ENCODE peak calls at places on chromosomes 5 and 9, in six cellular contexts. K, Q, Z, A, L and G are unnamed samples.

GRCh38 chr5:95281211-95281610 is 3.7 kb downstream of the MCTP1 start:
- DNase-seq in A (no peak), Z (no peak), K (peak), L (peak), Q (no peak), G (peak)

GRCh38 chr9:37968228-37968672 is 64.3 kb upstream of the SLC25A51 start:
- DNase-seq in Z (no peak), A (no peak), K (no peak), Q (no peak), L (peak), G (peak)

GRCh38 chr5:103582364-103582763 is 19.8 kb upstream of the NUDT12 start:
- DNase-seq in K (peak), Z (peak), L (peak), Q (no peak), A (peak), G (peak)

GRCh38 chr9:33465596-33466564 is 7.8 kb downstream of the NOL6 start:
- DNase-seq in A (no peak), L (no peak), Q (no peak), K (no peak), Z (no peak), G (no peak)

GRCh38 chr9:120531683-120532300 is 48.2 kb downstream of the CDK5RAP2 start:
- DNase-seq in L (peak), A (peak), K (peak), Z (no peak), Q (no peak), G (no peak)

GRCh38 chr5:100913298-100913697 is 10.2 kb upstream of the ST8SIA4 start:
- DNase-seq in K (no peak), Z (no peak), A (no peak), L (no peak), Q (no peak), G (no peak)

GRCh38 chr9:36566813-36567217 is 5.9 kb upstream of the MELK start:
- DNase-seq in A (no peak), Q (no peak), L (peak), K (no peak), Z (no peak), G (peak)

GRCh38 chr9:2727966-2728613 is 10.8 kb downstream of the KCNV2 start:
- DNase-seq in Q (peak), K (peak), L (peak), A (peak), Z (peak), G (peak)

GRCh38 chr9:16960084-16960483 is 89.6 kb upstream of the BNC2 start:
- DNase-seq in K (no peak), Z (no peak), L (peak), Q (no peak), A (no peak), G (peak)

GRCh38 chr9:135583686-135584011 is 22.1 kb downstream of the PAEP start:
- DNase-seq in Z (no peak), A (no peak), K (no peak), L (no peak), Q (no peak), G (no peak)

DNA sequence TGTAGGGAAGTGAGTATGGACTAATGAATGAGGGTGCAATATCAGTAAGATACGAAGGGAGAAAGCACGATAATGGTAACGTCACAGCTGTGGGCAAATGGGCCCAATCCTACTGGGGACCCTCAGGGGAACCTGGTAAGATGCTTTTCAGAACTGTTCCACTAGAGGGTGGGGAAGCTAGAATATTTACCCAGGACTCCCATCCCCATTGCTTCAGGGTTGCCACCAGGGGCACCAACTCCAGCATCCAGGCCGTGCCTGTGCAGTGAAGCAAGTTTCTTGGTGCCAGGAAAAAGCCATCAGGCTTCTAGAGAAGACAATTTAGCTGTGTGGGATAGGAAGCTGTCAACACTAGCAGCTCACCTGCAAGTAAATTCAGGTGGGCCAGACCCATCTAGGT is 409.3 kb downstream of the AGTPBP1 start:
- DNase-seq in A (no peak), Q (no peak), K (peak), L (peak), Z (no peak), G (no peak)
- TF ChIP-seq CTCF in A (no peak), Q (peak), K (peak), L (no peak), Z (peak), G (no peak)

GRCh38 chr5:168423971-168424370 is 62.3 kb upstream of the RARS1 start:
- DNase-seq in K (no peak), Z (no peak), L (no peak), A (no peak), Q (no peak), G (no peak)
- TF ChIP-seq CTCF in K (no peak), Z (no peak), L (no peak), A (no peak), Q (no peak), G (no peak)

DNA sequence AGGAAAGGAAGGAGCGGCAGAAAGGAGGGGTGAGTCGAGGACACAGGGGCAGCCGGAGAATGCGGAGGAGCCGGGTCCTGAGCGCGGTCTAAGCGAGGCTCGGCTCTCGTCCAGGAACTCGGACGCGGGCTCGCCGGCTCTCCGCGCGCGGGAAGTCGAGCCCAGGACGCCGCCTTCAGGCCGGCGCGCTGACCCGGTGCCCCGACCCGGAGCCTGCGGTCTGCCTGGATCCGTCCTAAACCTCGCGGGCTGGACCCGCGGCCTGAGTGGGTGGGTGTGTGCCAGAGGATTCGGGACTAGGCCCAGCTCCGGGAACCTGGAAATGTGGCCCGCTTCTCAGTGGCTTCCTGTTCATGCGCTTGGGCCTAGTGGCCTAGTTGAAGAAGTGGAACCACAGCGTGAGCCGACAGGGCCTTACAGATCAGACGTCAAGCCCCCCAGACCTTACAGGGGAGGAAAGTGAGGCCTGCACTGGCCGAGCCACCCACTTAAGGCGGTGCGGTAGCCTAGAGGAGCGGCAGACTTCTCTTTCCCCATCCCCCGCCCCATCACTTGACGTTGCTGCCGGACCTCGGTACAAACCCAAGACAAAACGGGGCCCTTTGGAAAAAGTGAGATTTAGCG is 1.2 kb downstream of the CDKN2B-AS1 start:
- DNase-seq in Q (no peak), K (peak), A (peak), Z (no peak), L (peak), G (peak)
- TF ChIP-seq CTCF in Q (peak), K (no peak), A (peak), Z (peak), L (peak), G (peak)

GRCh38 chr5:1140188-1140817 is 28.4 kb upstream of the SLC12A7 start:
- DNase-seq in K (peak), Q (no peak), Z (peak), A (peak), L (peak), G (no peak)
- TF ChIP-seq CTCF in K (peak), Q (peak), Z (peak), A (peak), L (peak), G (peak)

GRCh38 chr9:107248714-107249113 is 34.4 kb upstream of the RAD23B start:
- DNase-seq in K (no peak), Q (no peak), A (no peak), Z (no peak), L (no peak), G (no peak)

GRCh38 chr9:107243757-107244156 is 39.3 kb upstream of the RAD23B start:
- DNase-seq in A (no peak), Z (no peak), K (no peak), L (peak), Q (no peak), G (peak)

GRCh38 chr9:107249665-107250285 is 33.3 kb upstream of the RAD23B start:
- DNase-seq in Q (no peak), Z (no peak), K (no peak), L (no peak), A (no peak), G (peak)

GRCh38 chr9:107249131-107249533 is 33.9 kb upstream of the RAD23B start:
- DNase-seq in A (no peak), K (peak), L (peak), Z (no peak), Q (no peak), G (no peak)

DNA sequence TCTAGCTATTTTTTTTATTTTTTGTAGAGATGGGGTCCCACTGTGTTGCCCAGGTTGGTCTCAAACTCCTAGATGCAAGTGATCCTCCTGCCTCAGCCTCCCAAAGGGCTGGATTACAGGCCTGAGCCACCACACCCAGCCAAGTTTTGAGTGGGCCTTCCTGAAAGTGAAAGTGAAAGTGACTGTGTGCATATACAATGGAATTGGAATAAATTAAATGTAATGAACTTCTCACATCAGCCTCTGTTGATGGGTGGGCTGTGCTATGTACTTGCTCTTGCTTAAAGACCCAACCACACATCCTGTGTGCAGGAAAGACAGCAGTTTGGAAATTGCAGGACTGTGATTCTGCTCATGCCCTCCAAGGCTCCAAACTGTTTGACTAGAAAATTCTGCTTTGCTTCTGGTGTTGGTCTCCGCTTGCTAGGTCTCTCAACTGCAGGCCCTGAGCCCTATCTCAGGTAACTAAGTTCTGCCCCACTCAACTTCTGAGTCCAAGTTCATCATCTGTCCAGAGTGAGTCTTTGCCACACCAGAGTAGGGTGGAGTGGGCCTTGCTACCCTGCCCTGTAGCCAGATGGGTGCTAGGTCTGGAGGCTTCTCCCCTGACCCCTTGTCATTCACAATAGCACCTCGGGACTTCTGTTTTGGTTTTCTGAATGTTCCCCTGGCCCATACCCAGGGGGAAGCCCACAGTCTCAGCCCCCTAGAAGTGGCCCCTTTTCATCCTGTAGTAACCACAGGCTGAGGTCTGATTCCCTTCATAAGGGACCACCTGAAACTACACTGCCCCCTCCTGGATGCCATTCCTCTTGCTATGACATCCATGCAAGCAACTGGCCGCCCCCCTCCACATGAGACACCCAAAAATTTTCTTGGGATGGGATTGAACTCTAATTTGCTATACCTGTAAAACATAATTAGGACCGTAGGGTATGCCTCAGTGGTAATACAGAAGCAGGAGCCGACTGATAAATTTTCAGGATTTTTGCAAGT is 36.5 kb upstream of the RAD23B start:
- DNase-seq in L (peak), K (peak), Q (no peak), A (no peak), Z (no peak), G (peak)
- TF ChIP-seq CTCF in L (no peak), K (peak), Q (peak), A (no peak), Z (no peak), G (no peak)

GRCh38 chr9:69546265-69546664 is 125.9 kb downstream of the APBA1 start:
- DNase-seq in L (peak), Z (peak), Q (no peak), K (peak), A (no peak), G (no peak)
- TF ChIP-seq CTCF in L (peak), Z (peak), Q (no peak), K (peak), A (peak), G (peak)